ENCODE peak calls at places on chromosomes 13 and 19, in eight cellular contexts. T is ovary, N is body of pancreas, V is H54, U is suprapubic skin, K is erythroblast, Z is lower leg skin, B is right lobe of liver. D is an unnamed sample.
A peak's percentile ranks its signal among the peaks of the same experiment; 100 is the strongest.

GRCh38 chr13:26011996-26012688 is 39.7 kb downstream of the SHISA2 start:
- DNase-seq in T (no peak), V (no peak), U (no peak), Z (peak; percentile 79), N (no peak), B (no peak), K (no peak), D (no peak)

GRCh38 chr13:110711778-110712070 is 1.8 kb upstream of the ING1 start:
- DNase-seq in Z (no peak), B (no peak), U (no peak), K (peak; percentile 59), V (no peak), N (no peak), T (no peak), D (no peak)

GRCh38 chr13:110396913-110397379 is 89.9 kb downstream of the COL4A2 start:
- DNase-seq in N (peak; percentile 63), B (no peak), K (no peak), U (peak; percentile 94), V (peak; percentile 91), T (peak; percentile 92), Z (peak; percentile 97), D (peak; percentile 89)

GRCh38 chr13:74930402-74931165 is 551.4 kb downstream of the TBC1D4 start:
- DNase-seq in U (no peak), V (peak; percentile 5), T (no peak), K (no peak), B (no peak), N (no peak), Z (no peak), D (no peak)

GRCh38 chr19:49364083-49364687 is 508 bp downstream of the DKKL1 start:
- DNase-seq in Z (no peak), K (no peak), U (no peak), T (peak; percentile 65), V (no peak), N (no peak), B (no peak), D (no peak)

GRCh38 chr19:23817519-23817918 is 58.8 kb upstream of the ZNF681 start:
- DNase-seq in K (peak; percentile 14), B (no peak), T (no peak), N (peak; percentile 12), Z (no peak), U (no peak), V (peak; percentile 20), D (no peak)

GRCh38 chr13:91904597-91904996 is 506.2 kb downstream of the GPC5 start:
- DNase-seq in U (no peak), N (no peak), K (no peak), T (no peak), B (no peak), V (no peak), Z (no peak), D (no peak)

GRCh38 chr13:100461309-100462035 is 127.1 kb downstream of the GGACT start:
- DNase-seq in B (no peak), N (no peak), K (no peak), Z (no peak), U (no peak), V (no peak), T (no peak), D (no peak)

GRCh38 chr13:59494560-59494970 is 669.2 kb downstream of the DIAPH3 start:
- DNase-seq in K (peak; percentile 83), B (no peak), U (no peak), N (no peak), V (no peak), Z (no peak), T (no peak), D (peak; percentile 4)

GRCh38 chr13:87676254-87677042 is 5.3 kb downstream of the SLITRK5 start:
- DNase-seq in N (no peak), V (no peak), B (no peak), K (no peak), Z (no peak), U (no peak), T (no peak), D (no peak)

GRCh38 chr19:34733266-34733825 is 697 bp upstream of the ZNF181 start:
- DNase-seq in N (no peak), B (no peak), K (no peak), T (no peak), Z (peak; percentile 89), U (peak; percentile 82), V (no peak), D (peak; percentile 57)
- TF ChIP-seq POLR2A in N (no peak), B (no peak), K (peak; percentile 76), T (peak; percentile 32), Z (no peak), U (no peak), V (peak; percentile 67), D (peak; percentile 72)

GRCh38 chr19:1608414-1609391 is 3.4 kb upstream of the UQCR11 start:
- DNase-seq in Z (no peak), V (peak; percentile 98), U (no peak), B (no peak), T (no peak), N (no peak), K (no peak), D (no peak)
- TF ChIP-seq POLR2A in Z (no peak), V (no peak), U (no peak), B (no peak), T (no peak), N (no peak), K (no peak), D (no peak)

DNA sequence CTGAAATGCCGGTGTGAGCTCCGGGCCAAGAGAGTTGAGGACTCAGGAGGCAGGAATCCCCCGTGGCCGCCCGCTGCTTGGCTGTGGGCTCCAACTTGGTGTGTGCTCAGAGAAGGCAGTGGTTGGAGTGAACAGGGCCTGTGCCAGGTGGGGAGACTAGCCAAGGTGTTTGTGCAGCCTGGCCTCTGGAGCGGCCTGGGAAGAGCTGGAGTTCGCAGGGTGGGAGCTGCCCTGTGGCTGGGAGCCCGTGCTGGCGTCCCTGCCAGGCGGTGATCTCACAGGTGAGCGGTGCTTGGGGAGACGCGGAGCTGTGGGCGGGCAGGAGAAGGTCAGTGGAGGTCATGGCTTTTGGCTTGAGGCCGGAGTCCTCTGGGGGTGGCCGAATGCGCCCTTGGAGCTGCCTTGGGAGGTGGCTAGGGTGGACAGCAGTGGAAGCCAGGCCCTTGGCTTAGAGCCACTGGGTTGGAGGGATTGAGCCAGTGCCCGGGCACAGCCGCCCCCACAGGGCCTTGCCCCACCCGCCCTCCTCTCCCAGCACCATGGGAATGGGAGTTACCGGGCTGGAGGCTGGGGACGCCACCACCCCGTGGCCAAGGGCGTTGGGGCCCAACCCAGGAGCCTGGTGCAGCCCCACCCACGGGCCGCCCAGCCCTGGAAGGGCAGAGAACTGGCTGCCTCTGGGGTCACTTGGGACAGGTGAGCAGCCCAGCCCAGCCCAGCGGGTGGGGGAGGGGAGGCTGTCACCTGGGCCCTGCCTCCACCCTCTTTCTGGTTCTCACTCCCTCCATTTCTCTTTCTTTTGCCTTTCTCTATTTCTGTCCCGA is 7.1 kb upstream of the CIRBP start:
- DNase-seq in V (no peak), U (peak; percentile 88), N (peak; percentile 99), K (peak; percentile 72), Z (peak; percentile 95), T (peak; percentile 82), B (peak; percentile 98), D (no peak)
- TF ChIP-seq POLR2A in V (no peak), U (no peak), N (peak; percentile 90), K (no peak), Z (no peak), T (no peak), B (peak; percentile 85), D (no peak)

DNA sequence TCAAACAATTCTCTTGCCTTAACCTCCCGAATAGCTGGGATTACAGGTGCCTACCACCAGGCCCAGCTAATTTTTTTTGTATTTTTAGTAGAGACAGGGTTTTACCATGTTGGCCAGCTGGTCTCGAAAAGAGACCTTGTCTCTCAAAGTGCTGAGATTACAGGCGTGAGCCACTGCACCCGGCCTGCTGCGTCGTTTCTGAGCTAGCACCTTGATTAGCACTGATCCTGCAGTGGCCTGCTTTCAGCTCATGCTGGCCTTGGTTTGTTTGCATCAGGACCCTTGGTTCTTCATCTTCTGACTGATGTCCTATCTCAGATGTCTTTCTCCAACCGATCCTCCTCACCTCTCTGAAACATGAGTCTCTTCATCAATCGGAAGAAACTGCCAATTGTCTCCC is 4.9 kb upstream of the TFDP1 start:
- DNase-seq in T (peak; percentile 10), U (no peak), B (no peak), Z (peak; percentile 13), K (no peak), N (no peak), V (no peak), D (no peak)
- TF ChIP-seq POLR2A in T (no peak), U (no peak), B (no peak), Z (no peak), K (no peak), N (no peak), V (no peak), D (no peak)